ENCODE peak calls at places on chromosomes 16 and 17, in five cellular contexts. S is HCT116, H is endothelial cell of umbilical vein, P is ovary, L is uterus. Q is an unnamed sample.

GRCh38 chr17:55089955-55090573 is 121.5 kb downstream of the STXBP4 start:
- DNase-seq in S (peak; percentile 34), H (no peak), P (no peak), L (no peak), Q (no peak)

GRCh38 chr17:77693776-77694175 is 264.7 kb upstream of the TNRC6C start:
- DNase-seq in S (no peak), H (no peak), P (no peak), L (no peak), Q (peak; percentile 15)

GRCh38 chr17:29583324-29584248 is 5.9 kb downstream of the GIT1 start:
- DNase-seq in S (no peak), H (no peak), P (no peak), L (peak; percentile 17), Q (no peak)

GRCh38 chr16:29825145-29826044 is 5.1 kb downstream of the MVP start:
- DNase-seq in S (no peak), H (peak; percentile 65), P (peak; percentile 81), L (peak; percentile 79), Q (no peak)

GRCh38 chr17:19508327-19508867 is 25.3 kb upstream of the SLC47A1 start:
- DNase-seq in S (no peak), H (no peak), P (peak; percentile 73), L (peak; percentile 51), Q (no peak)

GRCh38 chr17:60817187-60817586 is 139.5 kb downstream of the BCAS3 start:
- DNase-seq in S (no peak), H (no peak), P (no peak), L (no peak), Q (no peak)

GRCh38 chr17:75587718-75588545 is at the start of gene MYO15B:
- DNase-seq in S (no peak), H (peak; percentile 40), P (peak; percentile 85), L (peak; percentile 75), Q (no peak)

GRCh38 chr17:20116683-20117309 is 107.6 kb downstream of the SPECC1 start:
- DNase-seq in S (peak; percentile 53), H (peak; percentile 48), P (no peak), L (peak; percentile 28), Q (no peak)

GRCh38 chr16:20051611-20052010 is 22.1 kb downstream of the GPR139 start:
- DNase-seq in S (no peak), H (no peak), P (no peak), L (no peak), Q (no peak)

GRCh38 chr17:7747586-7747985 is 30.0 kb downstream of the DNAH2 start:
- DNase-seq in S (no peak), H (no peak), P (no peak), L (no peak), Q (no peak)

GRCh38 chr17:74172700-74173099 is 30.8 kb upstream of the RPL38 start:
- DNase-seq in S (no peak), H (no peak), P (no peak), L (no peak), Q (no peak)

GRCh38 chr17:50382931-50383330 is 9.9 kb downstream of the EME1 start:
- DNase-seq in S (no peak), H (no peak), P (no peak), L (no peak), Q (no peak)

GRCh38 chr17:9676742-9677387 is 31.5 kb downstream of the USP43 start:
- DNase-seq in S (peak; percentile 91), H (no peak), P (no peak), L (no peak), Q (no peak)

GRCh38 chr17:58006924-58007780 is at the start of gene SRSF1:
- DNase-seq in S (peak; percentile 99), H (peak; percentile 98), P (peak; percentile 99), L (peak; percentile 98), Q (peak; percentile 96)

GRCh38 chr17:46862949-46863348 is 11.6 kb downstream of the WNT9B start:
- DNase-seq in S (no peak), H (no peak), P (no peak), L (no peak), Q (no peak)

GRCh38 chr16:19524356-19524865 is 669 bp downstream of the CCP110 start:
- DNase-seq in S (no peak), H (no peak), P (no peak), L (no peak), Q (no peak)

GRCh38 chr17:37386462-37386861 is 10.7 kb downstream of the C17orf78 start:
- DNase-seq in S (no peak), H (no peak), P (no peak), L (no peak), Q (no peak)

GRCh38 chr17:76753061-76753961 is 15.4 kb downstream of the MFSD11 start:
- DNase-seq in S (no peak), H (no peak), P (no peak), L (no peak), Q (no peak)

GRCh38 chr17:59753522-59754467 is 46.3 kb downstream of the VMP1 start:
- DNase-seq in S (peak; percentile 88), H (peak; percentile 95), P (no peak), L (no peak), Q (no peak)
- H3K4me3 ChIP-seq in S (no peak overlapping the region), H (no peak overlapping the region), P (no peak overlapping the region), L (no peak overlapping the region), Q (no peak overlapping the region)

GRCh38 chr17:39244016-39244599 is 18.4 kb upstream of the STAC2 start:
- DNase-seq in S (no peak), H (no peak), P (no peak), L (no peak), Q (no peak)
- H3K4me1 ChIP-seq in S (peaks cover 21% of the 10 kb centered on the region), H (no peaks in the 10 kb centered on the region), P (no peaks in the 10 kb centered on the region), L (no peaks in the 10 kb centered on the region), Q (no peaks in the 10 kb centered on the region)

DNA sequence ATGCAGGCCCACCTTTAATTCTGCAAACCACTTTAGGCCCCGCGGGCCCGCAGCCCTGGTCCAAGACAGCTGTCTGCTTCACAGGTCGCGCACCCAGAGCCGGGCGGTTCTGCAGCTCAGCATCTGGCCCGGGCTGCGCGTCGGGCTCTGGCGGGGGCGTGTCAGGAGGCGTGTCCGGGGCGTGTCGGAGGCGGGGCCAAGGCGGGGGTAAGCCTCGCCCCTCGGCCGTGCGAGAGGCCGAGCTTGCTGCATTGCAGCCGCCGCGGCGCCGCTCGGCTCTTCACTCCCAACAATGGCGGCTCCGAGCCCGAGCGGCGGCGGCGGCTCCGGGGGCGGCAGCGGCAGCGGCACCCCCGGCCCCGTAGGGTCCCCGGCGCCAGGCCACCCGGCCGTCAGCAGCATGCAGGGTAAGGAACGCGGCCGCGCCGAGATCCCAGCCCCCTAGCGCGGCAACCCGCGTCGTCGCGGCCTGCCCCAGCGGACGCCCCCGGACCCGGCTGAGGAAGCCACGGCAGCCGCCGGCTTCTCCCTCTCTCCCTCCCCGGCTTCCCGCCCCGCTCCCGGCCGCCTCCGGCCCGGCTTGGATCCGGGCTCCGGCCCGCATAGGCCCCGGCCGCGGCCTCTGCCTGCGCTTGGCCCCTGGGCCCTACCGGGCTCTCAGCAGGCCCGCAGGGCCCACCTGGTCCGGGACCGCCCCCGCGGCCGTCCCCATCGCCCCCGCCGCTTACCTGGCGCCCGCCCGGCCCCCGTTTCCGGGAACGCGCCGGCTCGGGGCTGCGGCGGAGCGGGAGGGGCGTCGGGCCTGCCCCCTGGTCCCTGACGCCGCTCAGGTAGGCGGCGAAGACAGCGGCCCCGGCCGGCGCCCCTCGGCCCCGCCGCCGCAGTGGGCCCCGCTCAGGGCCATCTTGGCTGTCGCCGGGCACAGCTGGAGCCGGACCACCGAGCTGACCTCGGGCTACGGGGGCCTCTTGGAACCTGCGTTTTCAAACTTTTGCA is at the start of gene MAP2K4:
- DNase-seq in S (peak; percentile 61), H (peak; percentile 91), P (peak; percentile 97), L (peak; percentile 97), Q (peak; percentile 95)
- TF ChIP-seq POLR2A in S (peak; percentile 90), H (peak; percentile 84), P (peak; percentile 68), L (peak; percentile 88), Q (no peak)

DNA sequence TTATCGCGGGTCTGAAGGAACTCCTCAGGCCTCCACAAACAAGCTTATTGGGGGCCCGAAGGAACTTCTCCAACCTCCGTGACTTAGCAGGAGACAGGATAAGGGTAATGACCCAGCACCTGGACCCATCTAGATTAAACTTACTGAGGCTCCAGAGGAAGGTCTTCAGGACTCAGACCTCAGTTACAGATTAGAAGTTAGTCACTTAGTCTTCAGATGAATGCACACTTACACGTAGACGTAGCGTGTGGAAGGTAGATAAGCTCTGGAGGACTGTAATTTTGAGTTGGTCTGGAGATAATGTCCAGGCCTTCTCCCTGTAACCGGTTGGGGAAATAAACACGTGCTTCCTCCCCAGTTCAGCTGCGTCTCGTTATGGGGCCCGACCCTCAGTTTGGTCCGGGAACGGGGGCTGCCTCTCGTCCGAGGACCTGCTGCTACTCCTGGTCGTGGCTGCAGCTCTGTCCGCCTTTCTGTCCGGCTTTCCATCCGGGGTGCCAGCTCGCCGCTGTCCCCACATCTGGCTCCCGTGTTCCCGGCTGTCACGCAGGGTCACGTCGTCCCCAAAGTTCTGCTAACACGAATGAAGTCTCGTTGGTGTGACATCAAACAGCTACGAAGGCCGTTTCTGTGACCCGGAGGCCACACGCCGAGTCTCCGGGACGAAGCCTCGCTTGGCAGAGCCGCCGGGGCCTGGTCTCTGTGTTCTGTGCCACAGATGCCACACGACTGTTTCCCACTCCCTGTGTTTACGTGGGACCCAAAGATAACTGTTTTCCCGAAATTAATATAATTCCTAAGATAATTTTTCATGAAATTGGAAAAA is 11.8 kb upstream of the SECTM1 start:
- DNase-seq in S (no peak), H (no peak), P (no peak), L (no peak), Q (no peak)
- H3K4me3 ChIP-seq in S (no peak overlapping the region), H (no peak overlapping the region), P (no peak overlapping the region), L (no peak overlapping the region), Q (no peak overlapping the region)

DNA sequence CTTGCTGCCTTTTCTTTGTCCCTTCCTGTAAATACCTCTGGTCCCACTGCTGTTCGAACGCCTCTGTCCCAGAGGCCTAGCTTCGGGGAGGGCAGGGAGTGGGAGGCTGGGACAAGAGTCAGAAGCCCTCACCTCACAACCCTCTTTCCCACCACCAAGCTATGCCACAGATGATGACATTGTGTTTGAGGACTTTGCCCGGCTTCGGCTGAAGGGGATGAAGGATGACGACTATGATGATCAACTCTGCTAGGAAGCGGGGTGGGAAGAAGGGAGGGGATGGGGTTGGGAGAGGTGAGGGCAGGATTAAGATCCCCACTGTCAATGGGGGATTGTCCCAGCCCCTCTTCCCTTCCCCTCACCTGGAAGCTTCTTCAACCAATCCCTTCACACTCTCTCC is 10.4 kb downstream of the ARRB2 start:
- DNase-seq in S (no peak), H (no peak), P (no peak), L (no peak), Q (no peak)
- H3K4me1 ChIP-seq in S (peaks cover 17% of the 10 kb centered on the region), H (peaks cover 11% of the 10 kb centered on the region), P (no peaks in the 10 kb centered on the region), L (no peaks in the 10 kb centered on the region), Q (no peaks in the 10 kb centered on the region)

Q was measured in breast epithelium.